ENCODE peak calls at places on chromosomes 12 and 14, in six cellular contexts. C is MCF 10A, G is D341Med, D is COLO829, B is left cardiac atrium, A is nucleus accumbens. I is an unnamed sample.
A peak's percentile ranks its signal among the peaks of the same experiment; 100 is the strongest.

GRCh38 chr14:58191763-58192596 is 8.0 kb upstream of the ACTR10 start:
- DNase-seq in G (no peak), C (no peak), B (no peak), A (no peak), D (no peak), I (no peak)

GRCh38 chr12:93785262-93786010 is 108.3 kb downstream of the CRADD start:
- DNase-seq in A (no peak), G (no peak), C (peak; percentile 94), D (peak; percentile 84), B (peak; percentile 47), I (peak; percentile 38)

GRCh38 chr14:88384653-88385205 is 728 bp upstream of the SPATA7 start:
- DNase-seq in B (no peak), C (peak; percentile 23), A (no peak), G (no peak), D (no peak), I (peak; percentile 36)

GRCh38 chr14:51337520-51337919 is 97.5 kb downstream of the TMX1 start:
- DNase-seq in C (peak; percentile 71), G (no peak), B (no peak), D (no peak), A (no peak), I (no peak)

GRCh38 chr12:31019561-31020308 is 53.9 kb upstream of the DDX11 start:
- DNase-seq in B (no peak), D (no peak), G (no peak), C (no peak), A (no peak), I (no peak)

GRCh38 chr14:99729991-99730875 is 46.1 kb downstream of the CYP46A1 start:
- DNase-seq in G (peak; percentile 96), B (peak; percentile 74), A (peak; percentile 36), C (peak; percentile 34), D (peak; percentile 53), I (peak; percentile 78)

GRCh38 chr12:108914031-108914630 is 34.2 kb downstream of the DAO start:
- DNase-seq in A (no peak), B (peak; percentile 26), C (peak; percentile 20), D (no peak), G (no peak), I (no peak)

GRCh38 chr12:92470608-92471021 is 232.2 kb upstream of the PLEKHG7 start:
- DNase-seq in G (no peak), B (no peak), C (no peak), D (no peak), A (no peak), I (no peak)

GRCh38 chr12:14664434-14665023 is 31.9 kb downstream of the GUCY2C start:
- DNase-seq in C (peak; percentile 53), B (no peak), A (no peak), D (peak; percentile 76), G (peak; percentile 38), I (peak; percentile 34)

GRCh38 chr12:6547987-6548386 is 7.9 kb downstream of the IFFO1 start:
- DNase-seq in C (peak; percentile 67), G (no peak), A (no peak), B (peak; percentile 57), D (no peak), I (peak; percentile 83)

GRCh38 chr14:93744876-93745275 is 43.4 kb downstream of the PRIMA1 start:
- DNase-seq in B (no peak), C (no peak), D (no peak), A (no peak), G (no peak), I (no peak)

GRCh38 chr12:114425031-114425626 is 19.2 kb upstream of the TBX5 start:
- DNase-seq in B (no peak), D (no peak), G (no peak), A (no peak), C (peak; percentile 23), I (no peak)

GRCh38 chr12:4133636-4134433 is 139.7 kb upstream of the CCND2 start:
- DNase-seq in C (no peak), B (no peak), A (no peak), D (no peak), G (no peak), I (no peak)

GRCh38 chr12:47378907-47379306 is 299.1 kb upstream of the AMIGO2 start:
- DNase-seq in G (no peak), A (no peak), C (no peak), D (no peak), B (no peak), I (no peak)

GRCh38 chr12:19757317-19757877 is 318.1 kb downstream of the AEBP2 start:
- DNase-seq in A (no peak), B (no peak), C (peak; percentile 47), D (peak; percentile 27), G (no peak), I (no peak)

GRCh38 chr14:92759300-92759678 is 10.9 kb upstream of the LGMN start:
- DNase-seq in G (peak; percentile 57), B (no peak), C (peak; percentile 71), D (peak; percentile 21), A (no peak), I (no peak)

GRCh38 chr12:25986169-25986568 is 27.7 kb downstream of the RASSF8 start:
- DNase-seq in C (no peak), D (no peak), G (no peak), A (no peak), B (no peak), I (no peak)

GRCh38 chr12:112564160-112564559 is 145.4 kb downstream of the PTPN11 start:
- DNase-seq in D (no peak), B (no peak), A (no peak), G (no peak), C (no peak), I (no peak)

GRCh38 chr14:89813485-89814080 is 140.9 kb downstream of the EFCAB11 start:
- DNase-seq in D (no peak), C (no peak), G (no peak), B (no peak), A (no peak), I (no peak)